ENCODE peak calls at places on chromosomes 4 and X, in eight cellular contexts. U is colonic mucosa; M is cardiac septum; S is RWPE1; J is neuronal stem cell; N is B cell; D is effector memory CD8-positive, alpha-beta T cell; X is BJ. A is an unnamed sample.

GRCh38 chrX:41119803-41120202 is 34.6 kb downstream of the USP9X start:
- DNase-seq in N (no peak), D (no peak), J (no peak), S (no peak), X (no peak), M (no peak), U (no peak), A (no peak)

GRCh38 chrX:102746134-102746584 is 25.6 kb downstream of the GPRASP3 start:
- DNase-seq in J (no peak), M (peak; percentile 82), N (no peak), U (peak; percentile 33), D (no peak), S (no peak), X (no peak), A (peak; percentile 10)

GRCh38 chrX:150037041-150037440 is 98.8 kb upstream of the EOLA2 start:
- DNase-seq in D (no peak), M (no peak), J (no peak), X (no peak), U (no peak), N (no peak), S (no peak), A (peak; percentile 50)

GRCh38 chr4:87073570-87074470 is 139.0 kb downstream of the AFF1 start:
- DNase-seq in N (peak; percentile 71), D (peak; percentile 43), J (no peak), S (no peak), U (peak; percentile 59), X (no peak), M (no peak), A (peak; percentile 44)

GRCh38 chrX:108020631-108021030 is 24.2 kb upstream of the VSIG1 start:
- DNase-seq in D (no peak), N (no peak), M (no peak), U (no peak), X (no peak), J (no peak), S (peak; percentile 8), A (peak; percentile 45)

GRCh38 chr4:18981234-18981615 is 959.7 kb upstream of the LCORL start:
- DNase-seq in N (no peak), M (no peak), J (no peak), X (no peak), D (no peak), S (peak; percentile 8), U (no peak), A (no peak)

GRCh38 chrX:34810911-34811310 is 131.7 kb upstream of the FAM47B start:
- DNase-seq in D (no peak), S (no peak), U (no peak), M (no peak), N (no peak), J (no peak), X (no peak), A (no peak)

GRCh38 chr4:157287445-157287844 is 66.9 kb downstream of the GRIA2 start:
- DNase-seq in D (no peak), M (no peak), J (no peak), N (no peak), X (no peak), U (no peak), S (no peak), A (no peak)

GRCh38 chr4:107693132-107693531 is 26.9 kb downstream of the PAPSS1 start:
- DNase-seq in U (no peak), N (no peak), J (no peak), D (no peak), S (no peak), X (no peak), M (no peak), A (peak; percentile 12)

GRCh38 chrX:121579016-121579760 is 531.8 kb downstream of the GLUD2 start:
- DNase-seq in U (peak; percentile 26), X (no peak), D (no peak), N (no peak), S (no peak), J (no peak), M (no peak), A (peak; percentile 49)

GRCh38 chr4:46937493-46937892 is 28.4 kb upstream of the COX7B2 start:
- DNase-seq in N (no peak), D (no peak), M (no peak), S (peak; percentile 4), U (no peak), J (no peak), X (no peak), A (peak; percentile 38)

GRCh38 chr4:65437102-65437501 is 233.2 kb downstream of the EPHA5 start:
- DNase-seq in M (no peak), U (no peak), N (no peak), J (no peak), X (no peak), S (no peak), D (no peak), A (peak; percentile 65)

GRCh38 chrX:37684426-37684825 is 1.2 kb upstream of the XK start:
- DNase-seq in X (no peak), D (no peak), M (no peak), S (no peak), N (no peak), U (no peak), J (no peak), A (no peak)

GRCh38 chr4:41661447-41662076 is 87.0 kb downstream of the PHOX2B start:
- DNase-seq in X (no peak), M (no peak), D (no peak), U (peak; percentile 65), N (no peak), J (peak; percentile 48), S (peak; percentile 60), A (peak; percentile 70)

GRCh38 chrX:106698693-106699092 is 27.8 kb upstream of the RNF128 start:
- DNase-seq in D (no peak), U (no peak), N (no peak), M (no peak), X (no peak), S (peak; percentile 1), J (no peak), A (peak; percentile 48)

GRCh38 chr4:89307446-89308160 is at the start of gene GPRIN3:
- DNase-seq in X (no peak), N (peak; percentile 62), S (no peak), M (peak; percentile 82), D (peak; percentile 62), J (peak; percentile 55), U (peak; percentile 75), A (no peak)

GRCh38 chrX:150663061-150663460 is 30.1 kb upstream of the MTMR1 start:
- DNase-seq in M (no peak), X (no peak), N (no peak), D (no peak), S (no peak), J (no peak), U (no peak), A (no peak)

GRCh38 chr4:76579596-76580375 is 144.8 kb downstream of the SHROOM3 start:
- DNase-seq in U (no peak), M (no peak), S (no peak), D (no peak), J (no peak), N (no peak), X (no peak), A (no peak)

GRCh38 chr4:162229670-162230069 is 65.9 kb upstream of the FSTL5 start:
- DNase-seq in M (no peak), J (no peak), U (no peak), D (no peak), N (no peak), X (no peak), S (no peak), A (no peak)

GRCh38 chr4:15427126-15427525 is 707 bp upstream of the C1QTNF7 start:
- DNase-seq in M (no peak), X (no peak), N (no peak), S (no peak), D (no peak), J (no peak), U (no peak), A (peak; percentile 73)

GRCh38 chr4:71860643-71861042 is 76.8 kb upstream of the GC start:
- DNase-seq in S (no peak), M (no peak), U (no peak), D (no peak), X (no peak), J (peak; percentile 43), N (no peak), A (no peak)

A was measured in cardiac fibroblast.